ENCODE peak calls at places on chromosomes 1 and 21, in seven cellular contexts. W is foreskin keratinocyte; X is AG09319; Y is cardiac muscle cell; F is ovary; Z is A673; G is activated CD8-positive, alpha-beta T cell treated with anti-CD3 and anti-CD28 coated beads for 36 hours. B is an unnamed sample.

GRCh38 chr21:30713786-30714185 is 4.8 kb downstream of the KRTAP21-3 start:
- DNase-seq in Y (no peak), Z (no peak), W (no peak), G (no peak), X (no peak), F (no peak), B (no peak)

GRCh38 chr1:77565321-77565720 is 117.1 kb downstream of the ZZZ3 start:
- DNase-seq in G (no peak), X (no peak), Y (no peak), Z (peak), W (no peak), F (no peak), B (no peak)

GRCh38 chr1:224067621-224068457 is 46.1 kb upstream of the FBXO28 start:
- DNase-seq in X (no peak), F (no peak), Y (no peak), Z (peak), G (peak), W (peak), B (no peak)

GRCh38 chr1:211493133-211493864 is 1.3 kb upstream of the RD3 start:
- DNase-seq in X (no peak), F (no peak), Z (no peak), W (no peak), G (no peak), Y (no peak), B (no peak)

GRCh38 chr1:34847094-34847493 is 12.5 kb downstream of the SMIM12 start:
- DNase-seq in W (no peak), X (no peak), Z (no peak), G (no peak), F (no peak), Y (no peak), B (no peak)

GRCh38 chr1:201637282-201638076 is 98.6 kb downstream of the NAV1 start:
- DNase-seq in G (no peak), Z (peak), W (no peak), F (no peak), Y (no peak), X (peak), B (peak)

GRCh38 chr1:112675728-112676381 is 1.4 kb downstream of the MOV10 start:
- DNase-seq in Z (no peak), W (no peak), G (no peak), X (no peak), F (no peak), Y (no peak), B (no peak)

GRCh38 chr1:205179842-205180241 is 31.7 kb downstream of the DSTYK start:
- DNase-seq in Y (no peak), Z (no peak), W (no peak), G (no peak), X (no peak), F (no peak), B (no peak)

GRCh38 chr21:36423772-36424433 is 38.7 kb downstream of the CHAF1B start:
- DNase-seq in X (no peak), F (no peak), Z (no peak), Y (no peak), W (no peak), G (no peak), B (no peak)

GRCh38 chr1:145805057-145805456 is 18.8 kb downstream of the RNF115 start:
- DNase-seq in Z (no peak), X (no peak), F (no peak), W (no peak), Y (no peak), G (no peak), B (no peak)

GRCh38 chr1:9843576-9843945 is 19.8 kb upstream of the CLSTN1 start:
- DNase-seq in X (no peak), F (no peak), W (no peak), Z (no peak), Y (no peak), G (no peak), B (no peak)

GRCh38 chr1:222928212-222928611 is 113.4 kb downstream of the DISP1 start:
- DNase-seq in F (peak), Y (peak), Z (peak), W (no peak), G (no peak), X (no peak), B (peak)

GRCh38 chr1:95282496-95282850 is 48.5 kb downstream of the RWDD3 start:
- DNase-seq in Z (no peak), X (no peak), Y (no peak), W (no peak), G (no peak), F (no peak), B (no peak)

GRCh38 chr1:65419681-65420589 is 533 bp upstream of the LEPR start:
- DNase-seq in W (peak), F (peak), X (peak), Y (peak), G (peak), Z (peak), B (peak)

GRCh38 chr1:107652976-107653375 is 312.0 kb downstream of the VAV3 start:
- DNase-seq in Y (no peak), W (no peak), Z (no peak), X (no peak), G (no peak), F (no peak), B (no peak)

GRCh38 chr1:174938306-174939000 is 61.3 kb upstream of the CACYBP start:
- DNase-seq in F (no peak), Z (no peak), X (no peak), W (no peak), G (no peak), Y (no peak), B (no peak)

GRCh38 chr1:90114521-90115141 is 119.7 kb downstream of the ZNF326 start:
- DNase-seq in W (no peak), Y (peak), Z (peak), G (no peak), F (no peak), X (peak), B (peak)

GRCh38 chr1:168783831-168784230 is 54.8 kb upstream of the DPT start:
- DNase-seq in X (no peak), G (no peak), W (no peak), Z (no peak), Y (no peak), F (peak), B (no peak)

GRCh38 chr21:21175798-21176334 is 177.7 kb downstream of the NCAM2 start:
- DNase-seq in Z (no peak), Y (no peak), X (no peak), G (no peak), F (no peak), W (no peak), B (no peak)

GRCh38 chr1:203340112-203340804 is 10.7 kb downstream of the FMOD start:
- DNase-seq in Z (peak), X (peak), W (peak), F (peak), G (peak), Y (peak), B (peak)

GRCh38 chr1:2374260-2375155 is 16.8 kb downstream of the MORN1 start:
- DNase-seq in W (no peak), X (no peak), F (no peak), Y (no peak), G (no peak), Z (no peak), B (peak)

GRCh38 chr1:170407601-170408000 is 124.4 kb upstream of the GORAB start:
- DNase-seq in X (no peak), W (peak), F (no peak), Y (no peak), Z (no peak), G (no peak), B (no peak)

GRCh38 chr1:180563013-180563827 is 4.5 kb downstream of the OVAAL start:
- DNase-seq in F (no peak), W (no peak), G (no peak), Y (no peak), X (no peak), Z (no peak), B (no peak)

GRCh38 chr1:81437649-81438048 is 363.1 kb upstream of the ADGRL2 start:
- DNase-seq in Z (no peak), F (no peak), W (no peak), X (no peak), G (no peak), Y (no peak), B (no peak)

GRCh38 chr1:236522937-236523703 is 662 bp upstream of the LGALS8 start:
- DNase-seq in G (no peak), Y (no peak), W (no peak), X (no peak), F (peak), Z (no peak), B (no peak)

GRCh38 chr1:116966791-116967190 is 34.8 kb upstream of the CD101 start:
- DNase-seq in F (no peak), Z (no peak), W (no peak), X (peak), Y (no peak), G (no peak), B (no peak)

GRCh38 chr1:93980320-93980744 is 71.1 kb upstream of the GCLM start:
- DNase-seq in G (peak), Z (peak), X (no peak), F (no peak), W (no peak), Y (peak), B (peak)

GRCh38 chr21:32539378-32539777 is 45.9 kb downstream of the TCP10L start:
- DNase-seq in Y (no peak), X (no peak), Z (no peak), W (no peak), G (no peak), F (no peak), B (no peak)

GRCh38 chr1:88053065-88053464 is 631.0 kb upstream of the PKN2 start:
- DNase-seq in F (no peak), G (no peak), Y (no peak), Z (no peak), X (no peak), W (no peak), B (no peak)

GRCh38 chr1:228483789-228484188 is 3.4 kb upstream of the RNF187 start:
- DNase-seq in X (no peak), G (no peak), Z (no peak), F (no peak), Y (no peak), W (no peak), B (no peak)

GRCh38 chr1:228488107-228488817 is 1.1 kb downstream of the RNF187 start:
- DNase-seq in Z (no peak), Y (no peak), G (no peak), F (peak), W (no peak), X (no peak), B (no peak)

GRCh38 chr1:228487336-228488106 is at the start of gene RNF187:
- DNase-seq in Z (peak), F (peak), G (peak), W (no peak), X (no peak), Y (peak), B (peak)

GRCh38 chr1:228488818-228489674 is 1.9 kb downstream of the RNF187 start:
- DNase-seq in Y (no peak), G (no peak), F (no peak), X (no peak), Z (no peak), W (no peak), B (no peak)

DNA sequence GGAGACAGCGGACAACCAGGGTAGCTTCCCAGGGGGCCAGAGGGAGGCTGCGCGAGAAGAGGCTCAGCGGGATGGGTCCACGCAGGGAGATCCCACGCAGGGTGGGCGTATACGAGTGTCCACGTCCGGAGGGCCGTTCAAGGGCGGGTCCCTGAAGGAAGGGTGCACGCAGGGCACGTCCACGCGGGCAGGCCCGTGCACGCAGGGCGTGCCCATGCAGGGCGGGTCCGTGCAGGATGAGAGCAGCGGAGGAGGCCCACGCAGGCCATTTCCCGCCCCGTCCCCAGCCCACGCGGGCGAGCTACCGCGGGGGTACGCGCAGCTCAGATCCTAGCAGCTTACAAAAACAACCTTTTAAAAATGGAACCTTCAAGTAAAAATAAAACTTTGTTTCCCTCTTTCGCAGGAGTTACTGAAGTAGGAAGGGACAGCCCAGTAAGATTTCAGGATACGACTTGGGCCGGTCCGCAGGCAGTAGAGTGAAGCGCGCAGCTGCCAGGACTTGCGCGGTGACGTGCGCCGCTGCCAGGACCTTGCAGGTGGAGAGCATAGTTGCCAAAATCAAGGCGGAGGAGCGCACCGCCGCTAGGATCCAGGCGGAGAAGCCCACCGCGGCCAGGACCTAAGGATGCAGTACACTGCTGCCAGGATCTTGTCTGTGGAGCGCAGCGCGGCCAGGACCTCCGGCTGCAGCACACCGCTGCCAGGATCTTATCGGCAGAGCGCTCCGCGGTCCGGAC is 416 bp upstream of the RNF187 start:
- DNase-seq in G (peak), Z (peak), Y (peak), X (peak), F (peak), W (peak), B (no peak)
- TF ChIP-seq CTCF in G (no peak), Z (no peak), Y (no peak), X (no peak), F (no peak), W (no peak), B (no peak)

DNA sequence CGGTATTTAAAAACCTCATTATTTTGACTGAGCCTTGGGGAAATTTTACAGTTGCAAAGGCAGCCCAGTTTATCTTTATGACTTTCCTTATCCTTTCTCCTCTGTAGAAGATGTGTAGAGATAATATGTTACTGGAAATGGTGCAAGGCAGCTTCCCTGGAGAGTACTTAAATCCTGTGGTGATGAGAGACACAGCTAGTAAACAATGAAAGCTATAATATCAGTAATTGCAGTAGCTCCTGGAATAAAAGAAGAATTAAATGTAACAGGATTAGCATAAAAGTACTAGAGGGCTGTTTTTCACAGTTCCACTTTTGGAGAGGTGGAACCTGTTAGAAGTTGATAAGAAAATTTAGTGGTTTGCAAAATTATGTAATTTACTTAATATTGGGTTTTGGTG is 15.5 kb upstream of the EDEM3 start:
- DNase-seq in G (no peak), W (no peak), Z (peak), Y (no peak), F (no peak), X (no peak), B (no peak)
- TF ChIP-seq CTCF in G (no peak), W (no peak), Z (no peak), Y (no peak), F (no peak), X (no peak), B (no peak)

GRCh38 chr1:25519624-25520023 is 23.8 kb upstream of the LDLRAP1 start:
- DNase-seq in X (no peak), Y (no peak), F (no peak), G (no peak), W (no peak), Z (no peak), B (no peak)

GRCh38 chr1:25520446-25521061 is 22.9 kb upstream of the LDLRAP1 start:
- DNase-seq in F (peak), Y (peak), G (peak), Z (peak), X (peak), W (no peak), B (peak)

GRCh38 chr1:25515033-25515432 is 28.4 kb upstream of the LDLRAP1 start:
- DNase-seq in Y (no peak), W (no peak), Z (no peak), G (no peak), F (no peak), X (no peak), B (no peak)

GRCh38 chr1:25516686-25517085 is 26.7 kb upstream of the LDLRAP1 start:
- DNase-seq in Y (no peak), F (no peak), G (no peak), W (no peak), Z (no peak), X (no peak), B (no peak)

GRCh38 chr1:25517476-25518394 is 25.7 kb upstream of the LDLRAP1 start:
- DNase-seq in Y (no peak), X (no peak), Z (no peak), F (no peak), G (no peak), W (no peak), B (no peak)
- TF ChIP-seq CTCF in Y (no peak), X (no peak), Z (no peak), F (no peak), G (no peak), W (no peak), B (no peak)

GRCh38 chr1:96306809-96307208 is 414.8 kb upstream of the PTBP2 start:
- DNase-seq in G (no peak), Y (no peak), Z (no peak), W (peak), X (no peak), F (no peak), B (no peak)
- TF ChIP-seq CTCF in G (no peak), Y (no peak), Z (no peak), W (no peak), X (no peak), F (no peak), B (no peak)

DNA sequence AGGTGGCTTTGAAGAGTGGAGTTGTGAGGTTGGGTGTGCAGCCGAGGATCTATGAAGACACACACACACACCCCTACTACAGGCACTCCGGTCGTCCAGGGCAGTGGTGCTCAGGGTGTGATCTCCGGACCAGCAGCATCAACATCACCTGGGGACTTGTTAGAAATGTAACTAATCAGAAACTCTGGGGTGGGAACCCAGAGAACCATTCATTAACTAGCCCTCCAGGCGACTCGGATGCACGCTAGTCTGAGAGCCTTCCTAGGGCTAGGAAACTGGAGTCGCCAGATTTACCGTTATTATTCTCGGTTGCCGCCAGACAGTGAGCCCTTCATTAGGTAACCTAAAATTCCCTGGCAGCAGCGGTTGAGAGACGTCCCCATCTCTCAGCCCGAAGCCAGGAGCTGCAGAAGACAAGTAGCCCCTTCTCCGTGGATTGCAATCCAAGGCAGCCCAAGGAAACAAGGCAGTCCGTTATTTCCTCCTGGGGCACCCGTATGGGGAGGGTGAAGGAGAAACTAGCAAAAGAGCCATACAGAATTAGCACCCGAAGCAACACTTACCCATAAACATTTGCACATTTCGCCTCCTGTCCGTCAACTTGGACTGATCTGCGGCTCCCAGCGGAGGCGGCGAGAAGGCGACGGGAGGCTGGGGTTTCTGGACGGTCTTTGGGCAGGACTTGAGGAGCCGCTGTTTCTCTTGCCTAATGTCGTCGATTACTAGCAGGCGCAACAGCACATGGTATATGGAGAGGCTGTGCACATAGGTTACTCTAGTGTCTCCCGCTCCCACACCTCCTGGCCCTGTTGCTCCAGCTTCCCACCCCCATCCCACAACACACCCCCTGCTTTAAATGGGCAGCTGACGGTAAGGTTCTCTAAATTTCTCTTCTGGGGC is 2.9 kb upstream of the CCN1 start:
- DNase-seq in W (no peak), X (peak), F (peak), Z (peak), G (peak), Y (peak), B (peak)
- TF ChIP-seq CTCF in W (no peak), X (no peak), F (no peak), Z (no peak), G (no peak), Y (no peak), B (no peak)

GRCh38 chr1:27372022-27372807 is 2.4 kb downstream of the FCN3 start:
- DNase-seq in W (no peak), Y (no peak), F (no peak), Z (no peak), X (no peak), G (no peak), B (no peak)
- TF ChIP-seq CTCF in W (no peak), Y (no peak), F (no peak), Z (no peak), X (no peak), G (no peak), B (no peak)

DNA sequence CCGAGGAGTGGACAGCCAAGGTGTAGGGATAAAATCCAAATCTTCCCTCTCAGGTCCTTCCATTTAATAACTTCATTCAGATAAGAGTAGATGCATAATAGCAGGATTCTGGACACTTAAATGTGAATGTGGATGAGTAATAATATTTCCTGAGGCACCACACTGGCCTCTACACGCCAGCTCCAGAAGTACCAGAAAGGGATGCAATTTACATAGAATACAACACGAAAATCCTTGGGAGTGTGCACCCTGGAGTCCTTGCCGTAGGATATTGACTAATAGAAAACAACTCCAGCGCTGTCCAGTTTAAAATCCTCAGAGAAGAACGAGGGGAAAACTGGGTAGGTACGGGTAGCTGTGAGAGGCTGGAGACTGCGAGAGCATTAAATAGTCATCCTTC is 6.9 kb downstream of the PLXNA2 start:
- DNase-seq in X (no peak), G (no peak), W (peak), F (no peak), Z (no peak), Y (no peak), B (no peak)
- TF ChIP-seq CTCF in X (no peak), G (no peak), W (peak), F (no peak), Z (no peak), Y (no peak), B (no peak)

DNA sequence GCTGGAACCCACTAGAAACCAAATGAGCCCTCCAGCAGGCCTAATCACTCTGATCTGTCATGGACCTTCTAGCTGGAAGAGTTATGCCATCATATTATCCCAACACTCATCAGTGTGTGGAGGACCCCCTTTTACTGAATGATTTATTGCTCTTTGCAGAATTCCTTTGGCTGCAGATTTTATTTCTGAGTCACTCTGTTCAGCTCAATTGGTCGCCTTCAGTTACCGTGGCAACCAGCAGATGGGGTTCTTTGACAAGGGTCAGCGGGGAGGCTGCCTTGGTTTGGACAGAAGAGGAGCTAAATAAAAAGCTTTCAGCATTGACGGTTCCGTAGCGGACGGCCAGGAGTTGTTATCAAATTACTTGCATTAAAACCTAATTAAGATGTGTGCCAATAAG is 220.1 kb downstream of the SDCCAG8 start:
- DNase-seq in G (peak), F (no peak), W (no peak), Y (peak), X (no peak), Z (peak), B (peak)
- TF ChIP-seq CTCF in G (no peak), F (no peak), W (peak), Y (peak), X (peak), Z (peak), B (peak)

B was measured in nephron progenitor cell.